ENCODE peak calls at places on chromosomes 11 and 22, in five cellular contexts. U is stomach, L is transverse colon, V is upper lobe of left lung, E is K562. R is an unnamed sample.

GRCh38 chr11:21927628-21928027 is 265.3 kb upstream of the ANO5 start:
- DNase-seq in U (no peak), L (no peak), V (no peak), E (no peak), R (no peak)

GRCh38 chr22:45200230-45200629 is 36.5 kb downstream of the NUP50 start:
- DNase-seq in U (no peak), L (no peak), V (no peak), E (no peak), R (peak)

GRCh38 chr11:41201156-41201555 is 258.3 kb downstream of the LRRC4C start:
- DNase-seq in U (peak), L (no peak), V (no peak), E (peak), R (no peak)

GRCh38 chr22:46240917-46241316 is 9.2 kb downstream of the CDPF1 start:
- DNase-seq in U (no peak), L (no peak), V (no peak), E (no peak), R (no peak)

GRCh38 chr22:44181912-44182590 is 1.3 kb downstream of the PARVG start:
- DNase-seq in U (no peak), L (no peak), V (peak), E (peak), R (no peak)

GRCh38 chr11:2827256-2827655 is 58.3 kb downstream of the CDKN1C start:
- DNase-seq in U (no peak), L (no peak), V (no peak), E (no peak), R (no peak)

GRCh38 chr22:38871360-38872171 is 450 bp downstream of the CBX6 start:
- DNase-seq in U (peak), L (no peak), V (peak), E (peak), R (peak)

GRCh38 chr11:126793596-126793995 is 207.0 kb downstream of the KIRREL3 start:
- DNase-seq in U (no peak), L (no peak), V (no peak), E (no peak), R (no peak)

GRCh38 chr22:18060646-18061620 is 16.9 kb upstream of the PEX26 start:
- DNase-seq in U (no peak), L (peak), V (no peak), E (no peak), R (no peak)

GRCh38 chr11:64156235-64157011 is 9.5 kb downstream of the MACROD1 start:
- DNase-seq in U (no peak), L (no peak), V (no peak), E (no peak), R (no peak)

GRCh38 chr11:2777871-2778629 is 78.3 kb upstream of the KCNQ1OT1 start:
- DNase-seq in U (peak), L (no peak), V (peak), E (peak), R (peak)

GRCh38 chr22:42948205-42948804 is 66.6 kb downstream of the PACSIN2 start:
- DNase-seq in U (no peak), L (no peak), V (no peak), E (no peak), R (no peak)

GRCh38 chr11:13287681-13288080 is 10.1 kb downstream of the BMAL1 start:
- DNase-seq in U (no peak), L (no peak), V (no peak), E (no peak), R (no peak)

GRCh38 chr22:19886605-19887250 is 32.1 kb upstream of the GNB1L start:
- DNase-seq in U (no peak), L (no peak), V (no peak), E (no peak), R (no peak)

GRCh38 chr11:61697764-61698163 is 17.6 kb downstream of the DAGLA start:
- DNase-seq in U (no peak), L (no peak), V (no peak), E (no peak), R (no peak)

GRCh38 chr22:46976130-46976529 is 213.7 kb downstream of the TBC1D22A start:
- DNase-seq in U (no peak), L (no peak), V (no peak), E (no peak), R (peak)

GRCh38 chr11:96103102-96103501 is 179.2 kb upstream of the MTMR2 start:
- DNase-seq in U (no peak), L (no peak), V (no peak), E (peak), R (no peak)

GRCh38 chr11:77637345-77638165 is at the start of gene CLNS1A:
- DNase-seq in U (peak), L (peak), V (peak), E (peak), R (peak)

GRCh38 chr11:28679795-28680194 is 571.6 kb downstream of the METTL15 start:
- DNase-seq in U (no peak), L (no peak), V (no peak), E (no peak), R (no peak)
- H3K27ac ChIP-seq in U (no peak), L (no peak), V (no peak), E (no peak), R (no peak)

GRCh38 chr22:27883656-27884350 is 35.3 kb downstream of the PITPNB start:
- DNase-seq in U (no peak), L (no peak), V (peak), E (no peak), R (no peak)

GRCh38 chr22:27888310-27888709 is 30.7 kb downstream of the PITPNB start:
- DNase-seq in U (no peak), L (no peak), V (no peak), E (no peak), R (no peak)

GRCh38 chr22:27881404-27881803 is 37.7 kb downstream of the PITPNB start:
- DNase-seq in U (peak), L (peak), V (no peak), E (no peak), R (peak)

GRCh38 chr22:27886843-27887151 is 32.3 kb downstream of the PITPNB start:
- DNase-seq in U (no peak), L (no peak), V (no peak), E (no peak), R (no peak)

GRCh38 chr22:27885977-27886842 is 32.8 kb downstream of the PITPNB start:
- DNase-seq in U (peak), L (peak), V (no peak), E (peak), R (no peak)
- TF ChIP-seq EP300 in U (no peak), L (no peak), V (peak), E (no peak), R (peak)

DNA sequence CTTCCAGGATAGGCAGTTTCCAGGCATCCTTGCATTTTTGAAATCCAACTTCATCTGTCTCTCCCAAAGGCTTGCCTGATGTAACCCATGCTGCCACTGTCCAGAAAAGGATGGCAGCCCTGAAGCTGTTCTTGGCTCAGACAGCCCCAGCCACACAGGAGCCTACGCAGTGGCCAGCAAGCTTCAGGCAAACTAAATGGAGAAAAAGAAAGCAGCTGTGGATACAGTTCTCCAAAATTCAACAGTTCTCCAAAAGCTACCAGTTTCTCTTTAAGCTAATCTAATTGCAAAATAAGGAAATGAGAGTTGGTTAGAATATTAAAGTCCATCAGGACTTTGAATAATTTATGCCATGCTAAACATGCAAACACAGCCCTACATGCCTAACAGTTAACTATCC is 69.3 kb upstream of the OR5AN1 start:
- DNase-seq in U (no peak), L (no peak), V (no peak), E (no peak), R (no peak)
- H3K27ac ChIP-seq in U (no peak), L (no peak), V (no peak), E (no peak), R (no peak)

DNA sequence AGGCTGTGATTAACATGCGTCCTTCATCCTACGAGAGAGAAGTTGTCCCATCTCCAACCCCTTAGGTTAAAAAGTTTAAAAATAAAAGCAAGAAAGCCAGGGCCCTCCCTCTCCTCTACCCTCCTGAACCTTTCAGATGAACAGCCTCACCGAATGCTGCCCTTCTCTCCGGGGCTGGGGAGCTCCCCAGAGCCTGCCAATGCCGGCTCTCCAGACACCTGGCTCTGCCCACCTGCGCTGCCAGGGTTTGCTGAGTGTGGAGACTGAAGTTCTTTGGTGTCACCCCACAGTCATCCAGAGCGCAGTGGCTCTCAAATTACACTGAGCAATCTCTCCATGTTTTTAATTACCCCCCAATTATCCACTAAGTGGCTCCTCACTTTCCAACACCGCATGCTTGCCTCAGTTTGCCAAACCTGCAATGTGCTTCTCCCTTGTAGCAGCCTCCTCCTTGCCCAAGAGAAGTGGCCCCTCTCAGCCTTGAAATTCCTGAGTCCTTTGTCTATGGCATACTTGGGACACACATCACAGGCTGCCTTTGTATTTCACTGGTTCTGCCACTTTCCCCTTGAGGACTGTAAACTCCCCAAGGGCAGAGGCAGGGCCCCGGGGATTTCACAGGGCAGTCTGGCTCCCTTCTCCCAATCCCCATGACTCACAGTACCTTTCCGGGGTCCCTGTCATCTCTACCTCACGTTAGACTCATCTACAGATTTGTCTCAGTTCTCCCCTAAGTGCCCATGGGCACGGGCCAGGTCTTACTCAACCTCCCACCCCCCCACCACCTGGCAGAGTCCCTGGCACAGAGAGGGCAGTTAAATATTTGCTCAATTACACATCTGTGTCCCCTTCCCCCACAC is 2.0 kb downstream of the MYH9 start:
- DNase-seq in U (peak), L (peak), V (no peak), E (no peak), R (peak)
- TF ChIP-seq EP300 in U (no peak), L (no peak), V (no peak), E (no peak), R (peak)

GRCh38 chr11:27619936-27620335 is 80.3 kb downstream of the BDNF start:
- DNase-seq in U (no peak), L (no peak), V (no peak), E (no peak), R (no peak)
- H3K27ac ChIP-seq in U (no peak), L (no peak), V (no peak), E (no peak), R (no peak)

GRCh38 chr22:37686002-37686982 is at the start of gene NOL12:
- DNase-seq in U (peak), L (peak), V (peak), E (peak), R (peak)
- TF ChIP-seq EP300 in U (no peak), L (no peak), V (no peak), E (no peak), R (no peak)

R was measured in sigmoid colon.